ENCODE peak calls at places on chromosomes 7 and 10, in five cellular contexts. One of them, this sample, is unnamed.

GRCh38 chr7:115475206-115475605 is 553.3 kb downstream of the MDFIC start:
- DNase-seq in H1: no peak
- DNase-seq in K562: no peak
- DNase-seq in HepG2: no peak
- DNase-seq in SK-N-SH: no peak
- DNase-seq in this sample: no peak

GRCh38 chr7:132373041-132373440 is 203.2 kb downstream of the PLXNA4 start:
- DNase-seq in H1: no peak
- DNase-seq in K562: no peak
- DNase-seq in HepG2: no peak
- DNase-seq in SK-N-SH: no peak
- DNase-seq in this sample: no peak

GRCh38 chr7:55132890-55133551 is 114.2 kb downstream of the EGFR start:
- DNase-seq in H1: no peak
- DNase-seq in K562: no peak
- DNase-seq in HepG2: peak
- DNase-seq in SK-N-SH: no peak
- DNase-seq in this sample: no peak

GRCh38 chr10:121618906-121619305 is 20.7 kb upstream of the FGFR2 start:
- DNase-seq in H1: no peak
- DNase-seq in K562: no peak
- DNase-seq in HepG2: no peak
- DNase-seq in SK-N-SH: no peak
- DNase-seq in this sample: no peak

GRCh38 chr7:63012633-63013183 is 985.9 kb upstream of the ZNF722 start:
- DNase-seq in H1: no peak
- DNase-seq in K562: no peak
- DNase-seq in HepG2: no peak
- DNase-seq in SK-N-SH: no peak
- DNase-seq in this sample: no peak

GRCh38 chr10:78342787-78343186 is 309.1 kb downstream of the RPS24 start:
- DNase-seq in H1: no peak
- DNase-seq in K562: no peak
- DNase-seq in HepG2: no peak
- DNase-seq in SK-N-SH: no peak
- DNase-seq in this sample: no peak

GRCh38 chr10:77163670-77164348 is 473.8 kb downstream of the KCNMA1 start:
- DNase-seq in H1: no peak
- DNase-seq in K562: no peak
- DNase-seq in HepG2: peak
- DNase-seq in SK-N-SH: peak
- DNase-seq in this sample: no peak

GRCh38 chr7:72213769-72214168 is 198.4 kb downstream of the CALN1 start:
- DNase-seq in H1: no peak
- DNase-seq in K562: no peak
- DNase-seq in HepG2: no peak
- DNase-seq in SK-N-SH: no peak
- DNase-seq in this sample: no peak

GRCh38 chr7:16416289-16417282 is 4.8 kb downstream of the CRPPA start:
- DNase-seq in H1: no peak
- DNase-seq in K562: no peak
- DNase-seq in HepG2: no peak
- DNase-seq in SK-N-SH: no peak
- DNase-seq in this sample: no peak

GRCh38 chr10:90175161-90175681 is 473.8 kb downstream of the KIF20B start:
- DNase-seq in H1: no peak
- DNase-seq in K562: no peak
- DNase-seq in HepG2: no peak
- DNase-seq in SK-N-SH: no peak
- DNase-seq in this sample: no peak

GRCh38 chr7:73647725-73648592 is 19.7 kb upstream of the VPS37D start:
- DNase-seq in H1: no peak
- DNase-seq in K562: peak
- DNase-seq in HepG2: peak
- DNase-seq in SK-N-SH: peak
- DNase-seq in this sample: no peak

GRCh38 chr10:31075434-31075833 is 43.8 kb upstream of the ZNF438 start:
- DNase-seq in H1: no peak
- DNase-seq in K562: no peak
- DNase-seq in HepG2: no peak
- DNase-seq in SK-N-SH: no peak
- DNase-seq in this sample: no peak

GRCh38 chr10:70778267-70778924 is 6.8 kb downstream of the TBATA start:
- DNase-seq in H1: no peak
- DNase-seq in K562: peak
- DNase-seq in HepG2: no peak
- DNase-seq in SK-N-SH: peak
- DNase-seq in this sample: no peak

GRCh38 chr7:80243425-80243824 is 108.8 kb downstream of the GNAI1 start:
- DNase-seq in H1: no peak
- DNase-seq in K562: no peak
- DNase-seq in HepG2: no peak
- DNase-seq in SK-N-SH: no peak
- DNase-seq in this sample: no peak

GRCh38 chr7:104922187-104923009 is 91.6 kb upstream of the KMT2E start:
- DNase-seq in H1: no peak
- DNase-seq in K562: no peak
- DNase-seq in HepG2: no peak
- DNase-seq in SK-N-SH: no peak
- DNase-seq in this sample: no peak

GRCh38 chr7:133688483-133689239 is 435.8 kb downstream of the EXOC4 start:
- DNase-seq in H1: no peak
- DNase-seq in K562: no peak
- DNase-seq in HepG2: no peak
- DNase-seq in SK-N-SH: no peak
- DNase-seq in this sample: no peak

GRCh38 chr7:106120500-106120899 is 8.4 kb upstream of the SYPL1 start:
- DNase-seq in H1: no peak
- DNase-seq in K562: no peak
- DNase-seq in HepG2: no peak
- DNase-seq in SK-N-SH: no peak
- DNase-seq in this sample: no peak

GRCh38 chr10:34687434-34688205 is 127.5 kb downstream of the PARD3 start:
- DNase-seq in H1: no peak
- DNase-seq in K562: no peak
- DNase-seq in HepG2: no peak
- DNase-seq in SK-N-SH: no peak
- DNase-seq in this sample: no peak

GRCh38 chr7:129949292-129950133 is 3.2 kb downstream of the UBE2H start:
- DNase-seq in H1: no peak
- DNase-seq in K562: no peak
- DNase-seq in HepG2: peak
- DNase-seq in SK-N-SH: peak
- DNase-seq in this sample: peak

GRCh38 chr7:30770936-30771858 is at the start of gene MINDY4:
- DNase-seq in H1: peak
- DNase-seq in K562: peak
- DNase-seq in HepG2: no peak
- DNase-seq in SK-N-SH: peak
- DNase-seq in this sample: no peak

GRCh38 chr7:94696981-94697670 is 41.2 kb upstream of the SGCE start:
- DNase-seq in H1: no peak
- DNase-seq in K562: no peak
- DNase-seq in HepG2: peak
- DNase-seq in SK-N-SH: no peak
- DNase-seq in this sample: no peak

GRCh38 chr10:103835121-103836045 is 20.0 kb downstream of the SH3PXD2A start:
- DNase-seq in H1: no peak
- DNase-seq in K562: no peak
- DNase-seq in HepG2: no peak
- DNase-seq in SK-N-SH: no peak
- DNase-seq in this sample: no peak

GRCh38 chr10:103837370-103838094 is 17.8 kb downstream of the SH3PXD2A start:
- DNase-seq in H1: no peak
- DNase-seq in K562: no peak
- DNase-seq in HepG2: no peak
- DNase-seq in SK-N-SH: no peak
- DNase-seq in this sample: no peak

GRCh38 chr10:103838095-103838395 is 17.3 kb downstream of the SH3PXD2A start:
- DNase-seq in H1: no peak
- DNase-seq in K562: no peak
- DNase-seq in HepG2: no peak
- DNase-seq in SK-N-SH: no peak
- DNase-seq in this sample: no peak

GRCh38 chr10:103836273-103836672 is 19.1 kb downstream of the SH3PXD2A start:
- DNase-seq in H1: no peak
- DNase-seq in K562: no peak
- DNase-seq in HepG2: no peak
- DNase-seq in SK-N-SH: no peak
- DNase-seq in this sample: no peak

DNA sequence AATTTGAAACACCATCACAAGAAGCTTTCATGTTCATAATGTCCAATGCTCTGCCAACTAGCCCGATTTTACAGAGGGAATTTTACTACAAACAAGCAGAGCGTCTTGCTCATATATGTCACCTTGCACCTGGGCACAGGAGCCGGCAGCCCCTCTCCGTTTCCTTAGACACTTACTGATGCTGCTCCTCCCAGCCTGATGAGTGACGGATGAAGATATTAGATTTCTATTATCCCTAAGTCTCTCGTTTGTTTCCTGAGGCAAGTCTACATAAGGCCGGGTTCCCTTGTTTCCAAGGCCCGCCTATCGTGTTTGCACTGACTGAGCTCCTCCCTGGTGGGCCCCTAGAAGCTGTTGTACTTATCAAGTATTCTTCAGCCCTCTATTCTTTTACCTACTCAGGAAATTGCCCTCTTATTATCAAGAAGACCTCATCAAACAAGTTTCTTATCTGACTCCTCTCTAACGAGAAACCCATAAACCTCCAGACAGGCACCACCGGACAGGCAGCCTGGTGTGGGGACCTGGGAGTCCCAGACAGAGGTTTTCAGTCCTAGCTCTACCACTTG is 18.5 kb downstream of the SH3PXD2A start:
- DNase-seq in H1: no peak
- DNase-seq in K562: no peak
- DNase-seq in HepG2: no peak
- DNase-seq in SK-N-SH: no peak
- DNase-seq in this sample: no peak
- TF ChIP-seq GABPA in H1: no peak
- TF ChIP-seq GABPA in K562: no peak
- TF ChIP-seq GABPA in HepG2: no peak
- TF ChIP-seq GABPA in SK-N-SH: no peak
- TF ChIP-seq GABPA in this sample: no peak

GRCh38 chr10:133089461-133089800 is 1.7 kb downstream of the ADGRA1 start:
- DNase-seq in H1: no peak
- DNase-seq in K562: no peak
- DNase-seq in HepG2: no peak
- DNase-seq in SK-N-SH: no peak
- DNase-seq in this sample: no peak
- TF ChIP-seq USF2 in H1: no peak
- TF ChIP-seq USF2 in K562: no peak
- TF ChIP-seq USF2 in HepG2: no peak
- TF ChIP-seq USF2 in SK-N-SH: no peak
- TF ChIP-seq USF2 in this sample: no peak

GRCh38 chr7:92698237-92698841 is 108.1 kb upstream of the FAM133B start:
- DNase-seq in H1: no peak
- DNase-seq in K562: no peak
- DNase-seq in HepG2: peak
- DNase-seq in SK-N-SH: peak
- DNase-seq in this sample: no peak
- TF ChIP-seq GABPA in H1: no peak
- TF ChIP-seq GABPA in K562: no peak
- TF ChIP-seq GABPA in HepG2: no peak
- TF ChIP-seq GABPA in SK-N-SH: peak
- TF ChIP-seq GABPA in this sample: no peak

GRCh38 chr10:22366771-22367170 is 21.5 kb downstream of the SPAG6 start:
- DNase-seq in H1: no peak
- DNase-seq in K562: no peak
- DNase-seq in HepG2: no peak
- DNase-seq in SK-N-SH: no peak
- DNase-seq in this sample: no peak
- TF ChIP-seq USF2 in H1: no peak
- TF ChIP-seq USF2 in K562: no peak
- TF ChIP-seq USF2 in HepG2: no peak
- TF ChIP-seq USF2 in SK-N-SH: no peak
- TF ChIP-seq USF2 in this sample: no peak

GRCh38 chr7:85186521-85187241 is at the start of gene SEMA3D:
- DNase-seq in H1: peak
- DNase-seq in K562: no peak
- DNase-seq in HepG2: peak
- DNase-seq in SK-N-SH: peak
- DNase-seq in this sample: no peak
- TF ChIP-seq GABPA in H1: no peak
- TF ChIP-seq GABPA in K562: no peak
- TF ChIP-seq GABPA in HepG2: no peak
- TF ChIP-seq GABPA in SK-N-SH: no peak
- TF ChIP-seq GABPA in this sample: no peak